ENCODE peak calls at places on chromosomes 3 and 15, in nine cellular contexts. K, H, N, S, L, Y, R, W and J are unnamed samples.

GRCh38 chr3:53082736-53083135 is 36.9 kb upstream of the SFMBT1 start:
- DNase-seq in K (no peak), H (no peak), N (no peak), S (no peak), L (no peak), Y (no peak), R (no peak), W (no peak), J (no peak)

GRCh38 chr3:186624598-186624997 is 11.7 kb downstream of the AHSG start:
- DNase-seq in K (no peak), H (no peak), N (no peak), S (no peak), L (no peak), Y (no peak), R (no peak), W (no peak), J (no peak)

GRCh38 chr15:70892912-70893560 is 410 bp downstream of the LRRC49 start:
- DNase-seq in K (no peak), H (no peak), N (peak; percentile 38), S (no peak), L (peak; percentile 62), Y (no peak), R (peak; percentile 33), W (no peak), J (peak; percentile 53)

GRCh38 chr3:122640437-122640999 is 40.1 kb upstream of the PARP14 start:
- DNase-seq in K (no peak), H (no peak), N (no peak), S (no peak), L (no peak), Y (no peak), R (no peak), W (no peak), J (no peak)

GRCh38 chr3:188680189-188680588 is 491.6 kb upstream of the TPRG1 start:
- DNase-seq in K (no peak), H (no peak), N (no peak), S (no peak), L (no peak), Y (no peak), R (no peak), W (no peak), J (no peak)

GRCh38 chr3:79506751-79507150 is 261.0 kb downstream of the ROBO1 start:
- DNase-seq in K (no peak), H (no peak), N (no peak), S (no peak), L (no peak), Y (no peak), R (no peak), W (no peak), J (no peak)

GRCh38 chr3:23576379-23576959 is 229.3 kb upstream of the UBE2E1 start:
- DNase-seq in K (no peak), H (no peak), N (no peak), S (no peak), L (peak; percentile 64), Y (no peak), R (no peak), W (no peak), J (no peak)

GRCh38 chr3:162436826-162437225 is 940.2 kb downstream of the OTOL1 start:
- DNase-seq in K (no peak), H (no peak), N (no peak), S (no peak), L (no peak), Y (no peak), R (no peak), W (no peak), J (no peak)

GRCh38 chr3:81419196-81419595 is 342.2 kb downstream of the GBE1 start:
- DNase-seq in K (no peak), H (no peak), N (peak; percentile 8), S (no peak), L (peak; percentile 33), Y (no peak), R (peak; percentile 45), W (peak; percentile 4), J (peak; percentile 29)

GRCh38 chr3:99348451-99348850 is 289.9 kb upstream of the COL8A1 start:
- DNase-seq in K (no peak), H (no peak), N (no peak), S (no peak), L (no peak), Y (no peak), R (no peak), W (no peak), J (no peak)

GRCh38 chr3:190131329-190131728 is 10.6 kb upstream of the P3H2 start:
- DNase-seq in K (no peak), H (no peak), N (no peak), S (no peak), L (peak; percentile 89), Y (no peak), R (no peak), W (no peak), J (peak; percentile 34)

GRCh38 chr15:36356978-36357582 is 222.3 kb upstream of the CDIN1 start:
- DNase-seq in K (no peak), H (no peak), N (no peak), S (no peak), L (no peak), Y (no peak), R (no peak), W (no peak), J (no peak)

GRCh38 chr3:116939091-116939490 is 229.5 kb downstream of the TUSC7 start:
- DNase-seq in K (no peak), H (no peak), N (no peak), S (no peak), L (peak; percentile 63), Y (peak; percentile 34), R (no peak), W (no peak), J (peak; percentile 11)

GRCh38 chr15:85542895-85543331 is 162.5 kb downstream of the AKAP13 start:
- DNase-seq in K (no peak), H (no peak), N (no peak), S (no peak), L (peak; percentile 68), Y (no peak), R (no peak), W (no peak), J (no peak)

GRCh38 chr15:100241572-100242479 is 99.9 kb downstream of the ADAMTS17 start:
- DNase-seq in K (no peak), H (no peak), N (no peak), S (no peak), L (peak; percentile 44), Y (no peak), R (no peak), W (peak; percentile 40), J (peak; percentile 15)

GRCh38 chr3:61855211-61855610 is 293.8 kb downstream of the PTPRG start:
- DNase-seq in K (no peak), H (no peak), N (no peak), S (no peak), L (no peak), Y (no peak), R (no peak), W (no peak), J (no peak)

GRCh38 chr15:87498545-87498944 is 758.0 kb downstream of the NTRK3 start:
- DNase-seq in K (no peak), H (no peak), N (no peak), S (no peak), L (peak; percentile 3), Y (no peak), R (no peak), W (no peak), J (no peak)

GRCh38 chr3:4746241-4746958 is 232.8 kb upstream of the BHLHE40 start:
- DNase-seq in K (no peak), H (no peak), N (no peak), S (no peak), L (no peak), Y (no peak), R (no peak), W (no peak), J (no peak)

GRCh38 chr15:31268911-31269784 is 57.5 kb upstream of the KLF13 start:
- DNase-seq in K (no peak), H (peak; percentile 3), N (no peak), S (no peak), L (no peak), Y (no peak), R (no peak), W (no peak), J (no peak)

GRCh38 chr3:95798628-95799027 is 1015.8 kb upstream of the EPHA6 start:
- DNase-seq in K (no peak), H (no peak), N (no peak), S (no peak), L (peak; percentile 12), Y (no peak), R (no peak), W (no peak), J (no peak)

GRCh38 chr3:17234382-17234781 is 349.6 kb downstream of the PLCL2 start:
- DNase-seq in K (no peak), H (no peak), N (no peak), S (no peak), L (no peak), Y (no peak), R (no peak), W (no peak), J (no peak)

GRCh38 chr3:115052906-115053305 is 94.2 kb downstream of the ZBTB20 start:
- DNase-seq in K (no peak), H (no peak), N (peak; percentile 7), S (no peak), L (no peak), Y (no peak), R (no peak), W (no peak), J (peak; percentile 9)

GRCh38 chr15:101579766-101580165 is 72.4 kb downstream of the TM2D3 start:
- DNase-seq in K (no peak), H (no peak), N (no peak), S (no peak), L (peak; percentile 72), Y (no peak), R (no peak), W (no peak), J (no peak)

GRCh38 chr3:38561746-38562466 is 65.8 kb downstream of the EXOG start:
- DNase-seq in K (no peak), H (no peak), N (no peak), S (no peak), L (no peak), Y (no peak), R (no peak), W (no peak), J (no peak)

GRCh38 chr3:82157952-82158351 is 396.5 kb upstream of the GBE1 start:
- DNase-seq in K (no peak), H (no peak), N (no peak), S (no peak), L (peak; percentile 83), Y (no peak), R (no peak), W (no peak), J (no peak)

GRCh38 chr3:114428173-114428606 is 134.4 kb downstream of the TIGIT start:
- DNase-seq in K (no peak), H (no peak), N (peak; percentile 16), S (no peak), L (no peak), Y (no peak), R (no peak), W (no peak), J (no peak)